ENCODE peak calls at places on chromosomes 16 and 17, in five cellular contexts. V is CD4-positive, CD25-positive, alpha-beta regulatory T cell; G is activated CD8-positive, alpha-beta memory T cell treated with anti-CD3 and anti-CD28 coated beads for 24 hours; H is type B pancreatic cell; W is AG10803. P is an unnamed sample.

GRCh38 chr16:55625843-55626242 is 29.9 kb upstream of the SLC6A2 start:
- DNase-seq in G (no peak), V (no peak), H (no peak), W (no peak), P (no peak)

GRCh38 chr16:84295203-84295850 is 649 bp downstream of the WFDC1 start:
- DNase-seq in H (no peak), V (no peak), W (peak), G (no peak), P (no peak)

GRCh38 chr16:87424260-87424659 is 32.1 kb downstream of the MAP1LC3B start:
- DNase-seq in W (no peak), V (no peak), G (no peak), H (no peak), P (no peak)

GRCh38 chr16:3525951-3526350 is 25.1 kb downstream of the CLUAP1 start:
- DNase-seq in G (no peak), H (no peak), W (no peak), V (no peak), P (no peak)

GRCh38 chr17:14061666-14062560 is 7.4 kb upstream of the COX10 start:
- DNase-seq in G (no peak), W (peak), V (no peak), H (no peak), P (no peak)

GRCh38 chr17:28726396-28726911 is 421 bp upstream of the TLCD1 start:
- DNase-seq in W (peak), V (peak), H (peak), G (peak), P (peak)

GRCh38 chr16:5328546-5328945 is 231.0 kb upstream of the EEF2KMT start:
- DNase-seq in H (no peak), G (no peak), V (no peak), W (no peak), P (no peak)

GRCh38 chr17:63547083-63547523 is 3.2 kb upstream of the DCAF7 start:
- DNase-seq in V (no peak), H (no peak), W (no peak), G (no peak), P (no peak)

GRCh38 chr17:51260960-51261958 is 913 bp downstream of the UTP18 start:
- DNase-seq in W (no peak), G (peak), H (peak), V (peak), P (peak)

GRCh38 chr17:19003966-19004600 is 481 bp downstream of the FAM83G start:
- DNase-seq in H (no peak), V (peak), G (peak), W (peak), P (peak)

GRCh38 chr16:16938980-16939379 is 531.8 kb downstream of the XYLT1 start:
- DNase-seq in G (no peak), W (no peak), H (no peak), V (no peak), P (no peak)

GRCh38 chr16:53924311-53924860 is 220.4 kb downstream of the FTO start:
- DNase-seq in H (no peak), V (no peak), W (no peak), G (no peak), P (no peak)

GRCh38 chr16:20849587-20850390 is 43.5 kb downstream of the REXO5 start:
- DNase-seq in W (peak), G (peak), H (peak), V (peak), P (peak)

GRCh38 chr17:36510636-36511035 is 24.0 kb downstream of the MYO19 start:
- DNase-seq in G (no peak), W (no peak), H (no peak), V (no peak), P (no peak)

GRCh38 chr17:50265690-50266306 is 8.5 kb upstream of the TMEM92 start:
- DNase-seq in G (no peak), V (no peak), W (no peak), H (peak), P (no peak)

GRCh38 chr17:78252111-78252634 is 20.7 kb downstream of the TMEM235 start:
- DNase-seq in W (no peak), V (peak), H (no peak), G (peak), P (peak)

GRCh38 chr17:12967962-12968361 is 49.9 kb downstream of the ELAC2 start:
- DNase-seq in H (no peak), G (no peak), V (no peak), W (no peak), P (no peak)

GRCh38 chr17:41655611-41656111 is 31.3 kb upstream of the KRT17 start:
- DNase-seq in V (no peak), W (no peak), H (peak), G (no peak), P (no peak)